ENCODE peak calls at places on chromosomes 16 and 17, in eight cellular contexts. W is smooth muscle cell of the brain vasculature; J is NCI-H1092 treated with DMSO at 0.1 percent for 48 hours; G is NCI-H2029; M is stimulated activated naive CD8-positive, alpha-beta T cell treated with anti-CD3 and anti-CD28 coated beads, Interleukin-15, amount 100 ng/mL, for 72 hours; E is uterus; B is foreskin melanocyte; H is AG09309. O is an unnamed sample.

GRCh38 chr17:49775546-49776260 is 11.8 kb upstream of the FAM117A start:
- DNase-seq in G (no peak), B (no peak), W (no peak), H (no peak), J (no peak), M (no peak), E (no peak), O (no peak)

GRCh38 chr16:30927789-30928378 is 4.5 kb downstream of the FBXL19 start:
- DNase-seq in E (peak; percentile 52), H (no peak), J (peak; percentile 83), M (no peak), W (no peak), B (peak; percentile 14), G (peak; percentile 50), O (no peak)

GRCh38 chr17:37671813-37672544 is 28.7 kb upstream of the DDX52 start:
- DNase-seq in G (peak; percentile 86), B (no peak), M (no peak), J (peak; percentile 22), W (peak; percentile 12), H (peak; percentile 81), E (no peak), O (peak; percentile 63)

GRCh38 chr17:7801582-7801981 is 32.4 kb upstream of the KDM6B start:
- DNase-seq in M (no peak), E (no peak), G (no peak), J (no peak), H (no peak), B (no peak), W (no peak), O (no peak)

GRCh38 chr17:67573987-67574657 is 143.6 kb upstream of the NOL11 start:
- DNase-seq in J (no peak), B (no peak), G (no peak), M (no peak), E (no peak), H (no peak), W (no peak), O (no peak)

GRCh38 chr17:2062571-2063183 is 7.8 kb downstream of the HIC1 start:
- DNase-seq in B (no peak), M (no peak), G (no peak), E (peak; percentile 68), W (no peak), H (no peak), J (no peak), O (no peak)

GRCh38 chr17:1758812-1759211 is 3.0 kb upstream of the SERPINF1 start:
- DNase-seq in W (no peak), H (no peak), G (no peak), B (no peak), E (no peak), M (no peak), J (no peak), O (no peak)

GRCh38 chr17:57284583-57284982 is 28.3 kb downstream of the MSI2 start:
- DNase-seq in J (no peak), H (no peak), W (no peak), E (no peak), B (no peak), M (peak; percentile 45), G (no peak), O (no peak)

GRCh38 chr16:89297870-89298545 is 80.5 kb downstream of the ZNF778 start:
- DNase-seq in G (no peak), J (no peak), E (no peak), W (no peak), B (no peak), H (no peak), M (no peak), O (no peak)